ENCODE peak calls at places on chromosome 1, in nine cellular contexts. G is IMR-90, H is HCT116, S is fibroblast of mammary gland, T is heart left ventricle, X is lower lobe of right lung, L is AG09309, B is cardiac fibroblast, P is PC-3. Q is an unnamed sample.

GRCh38 chr1:27934818-27935549 is at the start of gene SMPDL3B:
- DNase-seq in G (no peak), L (no peak), T (no peak), S (no peak), P (peak; percentile 90), B (no peak), X (peak; percentile 82), H (peak; percentile 69), Q (no peak)

GRCh38 chr1:201309420-201309819 is 26.1 kb downstream of the PKP1 start:
- DNase-seq in S (no peak), H (peak; percentile 39), L (no peak), B (peak; percentile 39), X (peak; percentile 70), G (peak; percentile 12), P (peak; percentile 100), T (peak; percentile 77), Q (peak; percentile 32)

GRCh38 chr1:237146247-237146646 is 104.3 kb downstream of the RYR2 start:
- DNase-seq in B (no peak), X (no peak), T (peak; percentile 45), L (no peak), G (peak; percentile 16), S (no peak), H (no peak), P (no peak), Q (peak; percentile 42)

GRCh38 chr1:31782766-31783410 is 18.7 kb upstream of the ADGRB2 start:
- DNase-seq in X (peak; percentile 4), G (no peak), H (no peak), T (no peak), B (no peak), L (no peak), P (no peak), S (no peak), Q (no peak)

GRCh38 chr1:36609241-36610027 is 126.7 kb upstream of the CSF3R start:
- DNase-seq in H (peak; percentile 68), S (peak; percentile 52), X (no peak), L (peak; percentile 8), T (no peak), G (peak; percentile 29), B (peak; percentile 56), P (peak; percentile 83), Q (peak; percentile 47)

GRCh38 chr1:165443539-165444289 is 1.2 kb downstream of the RXRG start:
- DNase-seq in X (peak; percentile 48), L (no peak), G (no peak), T (peak; percentile 44), P (no peak), B (no peak), H (no peak), S (no peak), Q (no peak)

GRCh38 chr1:223700942-223701637 is 11.2 kb upstream of the CAPN2 start:
- DNase-seq in B (peak; percentile 99), S (peak; percentile 96), X (peak; percentile 64), H (peak; percentile 90), P (peak; percentile 99), L (peak; percentile 85), G (peak; percentile 98), T (no peak), Q (peak; percentile 96)

GRCh38 chr1:190679032-190679431 is 201.4 kb upstream of the BRINP3 start:
- DNase-seq in T (no peak), G (peak; percentile 3), L (no peak), X (no peak), H (no peak), B (peak; percentile 1), P (peak; percentile 85), S (no peak), Q (peak; percentile 17)

GRCh38 chr1:42817976-42818375 is 779 bp upstream of the SVBP start:
- DNase-seq in H (no peak), B (no peak), S (no peak), X (no peak), L (no peak), T (no peak), G (no peak), P (no peak), Q (no peak)

GRCh38 chr1:15280416-15280815 is 33.4 kb downstream of the FHAD1 start:
- DNase-seq in B (no peak), S (no peak), G (no peak), H (no peak), P (no peak), X (no peak), T (no peak), L (no peak), Q (no peak)

GRCh38 chr1:37323486-37324377 is 150.6 kb upstream of the ZC3H12A start:
- DNase-seq in S (peak; percentile 33), L (no peak), P (peak; percentile 67), H (no peak), G (peak; percentile 3), T (no peak), B (peak; percentile 36), X (no peak), Q (peak; percentile 25)

GRCh38 chr1:50023292-50024159 is at the start of gene AGBL4:
- DNase-seq in B (peak; percentile 2), T (peak; percentile 23), S (peak; percentile 0), L (no peak), X (peak; percentile 75), H (no peak), G (no peak), P (peak; percentile 4), Q (peak; percentile 8)

GRCh38 chr1:42756956-42757891 is 9.6 kb downstream of the P3H1 start:
- DNase-seq in G (peak; percentile 72), S (peak; percentile 71), P (peak; percentile 69), L (no peak), B (peak; percentile 78), X (no peak), T (no peak), H (peak; percentile 55), Q (peak; percentile 76)

GRCh38 chr1:6347641-6348487 is 45.7 kb downstream of the ACOT7 start:
- DNase-seq in B (peak; percentile 39), P (peak; percentile 63), S (peak; percentile 21), H (no peak), L (no peak), G (peak; percentile 19), T (no peak), X (no peak), Q (peak; percentile 51)

GRCh38 chr1:172826096-172826741 is 167.3 kb downstream of the FASLG start:
- DNase-seq in X (no peak), L (peak; percentile 75), P (peak; percentile 99), H (peak; percentile 61), B (peak; percentile 98), T (no peak), S (peak; percentile 97), G (peak; percentile 95), Q (peak; percentile 95)

DNA sequence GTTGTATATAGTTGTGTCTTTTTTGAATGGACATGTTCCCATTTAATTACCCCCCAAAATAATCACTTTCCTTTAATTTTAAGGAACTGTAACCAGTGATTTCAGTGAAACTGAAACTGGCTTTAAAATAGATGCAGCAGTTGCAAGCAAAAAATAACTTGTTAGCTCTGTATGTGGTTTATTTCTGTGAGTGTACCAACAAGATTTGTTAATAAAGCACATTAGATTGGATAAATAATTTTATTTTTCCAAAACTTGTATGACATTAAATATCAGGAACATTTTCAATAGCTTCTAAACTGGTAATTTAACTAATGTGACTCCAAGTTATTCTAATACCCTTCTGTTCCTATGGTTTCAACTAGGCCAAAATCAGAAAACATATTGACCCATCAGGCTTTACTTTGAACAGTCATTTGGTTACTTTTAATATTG is 184.3 kb upstream of the CACYBP start:
- DNase-seq in X (no peak), T (no peak), G (no peak), H (no peak), S (no peak), P (no peak), L (no peak), B (no peak), Q (no peak)
- TF ChIP-seq CTCF in X (no peak), T (no peak), G (no peak), H (no peak), S (no peak), P (no peak), L (no peak), B (no peak), Q (no peak)

GRCh38 chr1:214934035-214934434 is 148.5 kb upstream of the KCNK2 start:
- DNase-seq in G (no peak), H (no peak), L (no peak), S (peak; percentile 22), P (no peak), B (no peak), X (no peak), T (no peak), Q (no peak)
- H3K4me3 ChIP-seq in G (no peak overlapping the region), H (no peak overlapping the region), L (no peak overlapping the region), S (no peak overlapping the region), P (no peak overlapping the region), B (no peak overlapping the region), X (no peak overlapping the region), T (no peak overlapping the region), Q (no peak overlapping the region)

DNA sequence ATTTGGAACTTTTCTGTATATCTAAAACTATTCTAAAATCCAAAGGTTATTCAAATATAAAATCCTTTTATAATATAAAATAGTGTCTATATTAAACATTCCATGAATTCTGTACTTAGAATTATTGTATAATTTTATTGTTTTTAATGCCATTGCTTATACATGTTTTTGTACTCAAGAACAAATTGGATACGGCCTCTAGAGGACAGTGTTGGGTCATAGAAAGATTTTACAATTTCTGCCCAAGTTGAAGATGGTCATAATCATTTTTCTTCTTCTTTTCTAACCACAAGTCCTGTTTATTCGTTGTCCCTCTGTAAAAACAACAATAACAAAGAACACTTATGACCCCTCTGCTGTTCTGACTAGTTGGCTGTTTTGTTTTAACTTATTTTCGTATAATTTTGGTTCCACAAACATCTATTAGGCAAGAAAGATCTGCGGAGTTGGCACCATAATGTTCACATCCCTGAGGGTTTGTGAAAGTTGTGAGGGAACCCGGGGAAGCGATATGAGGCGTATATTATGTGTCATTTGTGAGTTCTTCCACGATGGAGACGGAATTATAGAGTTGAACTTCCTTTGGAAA is 75.7 kb upstream of the KIF26B start:
- DNase-seq in X (no peak), H (peak; percentile 57), G (peak; percentile 77), P (peak; percentile 82), S (peak; percentile 79), T (no peak), L (no peak), B (peak; percentile 86), Q (peak; percentile 87)
- TF ChIP-seq CTCF in X (peak; percentile 50), H (peak; percentile 78), G (peak; percentile 94), P (peak; percentile 89), S (peak; percentile 95), T (peak; percentile 44), L (peak; percentile 79), B (peak; percentile 79), Q (peak; percentile 90)

GRCh38 chr1:160168609-160169369 is 17.4 kb downstream of the ATP1A4 start:
- DNase-seq in L (no peak), X (no peak), G (no peak), H (no peak), T (no peak), S (peak; percentile 12), P (no peak), B (no peak), Q (no peak)

GRCh38 chr1:160168016-160168415 is 16.6 kb downstream of the ATP1A4 start:
- DNase-seq in T (no peak), L (no peak), B (no peak), X (no peak), H (no peak), G (no peak), S (no peak), P (no peak), Q (no peak)

GRCh38 chr1:160167580-160167979 is 16.2 kb downstream of the ATP1A4 start:
- DNase-seq in G (peak; percentile 11), X (no peak), T (no peak), L (no peak), H (no peak), B (no peak), S (no peak), P (peak; percentile 45), Q (no peak)

GRCh38 chr1:160171352-160171751 is 19.0 kb upstream of the CASQ1 start:
- DNase-seq in H (no peak), G (peak; percentile 32), L (no peak), S (peak; percentile 13), X (no peak), B (peak; percentile 31), T (no peak), P (peak; percentile 27), Q (no peak)

GRCh38 chr1:160169553-160170399 is 18.4 kb downstream of the ATP1A4 start:
- DNase-seq in B (no peak), L (no peak), X (no peak), H (no peak), T (no peak), G (no peak), S (no peak), P (no peak), Q (no peak)
- H3K4me3 ChIP-seq in B (no peak overlapping the region), L (no peak overlapping the region), X (no peak overlapping the region), H (no peak overlapping the region), T (no peak overlapping the region), G (no peak overlapping the region), S (no peak overlapping the region), P (no peak overlapping the region), Q (no peak overlapping the region)